ENCODE peak calls at places on chromosomes 12 and 14, in four cellular contexts. A is A549, G is K562, Z is GM12878. F is an unnamed sample.

GRCh38 chr14:101250948-101251811 is 310.1 kb upstream of the DIO3 start:
- DNase-seq in Z (no peak), G (no peak), A (no peak), F (no peak)

GRCh38 chr12:28130625-28131598 is 59.3 kb upstream of the CCDC91 start:
- DNase-seq in G (peak; percentile 96), A (peak; percentile 27), Z (no peak), F (peak; percentile 9)

GRCh38 chr14:68628605-68629310 is 164.1 kb downstream of the ZFP36L1 start:
- DNase-seq in G (no peak), Z (no peak), A (no peak), F (peak; percentile 19)

GRCh38 chr12:38374751-38375150 is 58.2 kb downstream of the ALG10B start:
- DNase-seq in Z (no peak), A (no peak), G (no peak), F (no peak)

GRCh38 chr12:115222220-115222619 is 538.2 kb upstream of the TBX3 start:
- DNase-seq in Z (no peak), A (no peak), G (no peak), F (peak; percentile 28)

GRCh38 chr14:105094193-105094907 is 29.1 kb upstream of the GPR132 start:
- DNase-seq in G (no peak), Z (no peak), A (no peak), F (no peak)

GRCh38 chr14:81453166-81453766 is 53.1 kb upstream of the STON2 start:
- DNase-seq in A (peak; percentile 41), Z (no peak), G (peak; percentile 70), F (peak; percentile 47)

GRCh38 chr12:113106361-113106760 is 29.2 kb downstream of the RASAL1 start:
- DNase-seq in A (no peak), Z (no peak), G (no peak), F (no peak)

GRCh38 chr14:95507701-95508103 is 8.7 kb downstream of the SYNE3 start:
- DNase-seq in A (no peak), Z (no peak), G (no peak), F (no peak)

GRCh38 chr12:69872804-69873203 is 47.8 kb downstream of the MYRFL start:
- DNase-seq in A (no peak), Z (no peak), G (no peak), F (no peak)

GRCh38 chr12:105141320-105141918 is 33.9 kb downstream of the WASHC4 start:
- DNase-seq in G (no peak), Z (no peak), A (no peak), F (no peak)

GRCh38 chr12:97452230-97452629 is 10.4 kb upstream of the RMST start:
- DNase-seq in Z (peak; percentile 44), G (no peak), A (no peak), F (no peak)

GRCh38 chr14:70268760-70269159 is 80.0 kb upstream of the SLC8A3 start:
- DNase-seq in Z (no peak), A (no peak), G (no peak), F (no peak)

DNA sequence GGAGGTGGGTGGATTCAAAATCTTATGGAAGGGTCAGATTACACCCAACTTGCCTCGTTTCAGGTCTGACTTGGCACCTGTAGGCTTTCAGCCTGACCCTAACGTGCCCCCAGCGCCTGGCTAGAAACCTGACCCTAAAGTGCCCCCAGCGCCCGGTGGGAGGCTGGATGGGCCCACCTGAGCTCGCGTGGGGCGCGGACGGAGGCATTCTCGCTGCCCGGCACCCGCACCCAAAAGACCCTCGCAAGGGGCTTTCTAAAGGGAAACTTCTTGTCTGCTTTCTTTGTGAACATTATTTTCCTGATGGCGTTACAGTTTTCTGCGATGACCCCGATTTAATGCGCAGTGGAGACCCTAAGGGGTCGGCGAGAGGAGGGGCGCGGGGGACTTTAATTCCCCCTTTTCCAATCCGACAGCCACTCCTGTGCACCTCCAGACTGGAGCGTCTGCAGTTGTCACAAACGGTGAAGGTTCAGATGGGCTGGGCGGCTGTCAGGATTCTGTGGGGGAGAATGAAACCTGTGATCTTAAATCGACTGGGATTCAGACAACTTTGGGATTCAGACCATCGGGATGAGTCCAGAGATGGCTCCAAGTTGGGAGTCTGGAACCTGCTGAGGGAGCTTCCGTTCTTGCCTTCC is 746 bp upstream of the HRK start:
- DNase-seq in Z (no peak), G (no peak), A (no peak), F (no peak)
- H3K4me3 ChIP-seq in Z (no peak overlapping the region), G (no peak overlapping the region), A (peak overlapping the region; percentile 47), F (peak overlapping the region; percentile 58)

DNA sequence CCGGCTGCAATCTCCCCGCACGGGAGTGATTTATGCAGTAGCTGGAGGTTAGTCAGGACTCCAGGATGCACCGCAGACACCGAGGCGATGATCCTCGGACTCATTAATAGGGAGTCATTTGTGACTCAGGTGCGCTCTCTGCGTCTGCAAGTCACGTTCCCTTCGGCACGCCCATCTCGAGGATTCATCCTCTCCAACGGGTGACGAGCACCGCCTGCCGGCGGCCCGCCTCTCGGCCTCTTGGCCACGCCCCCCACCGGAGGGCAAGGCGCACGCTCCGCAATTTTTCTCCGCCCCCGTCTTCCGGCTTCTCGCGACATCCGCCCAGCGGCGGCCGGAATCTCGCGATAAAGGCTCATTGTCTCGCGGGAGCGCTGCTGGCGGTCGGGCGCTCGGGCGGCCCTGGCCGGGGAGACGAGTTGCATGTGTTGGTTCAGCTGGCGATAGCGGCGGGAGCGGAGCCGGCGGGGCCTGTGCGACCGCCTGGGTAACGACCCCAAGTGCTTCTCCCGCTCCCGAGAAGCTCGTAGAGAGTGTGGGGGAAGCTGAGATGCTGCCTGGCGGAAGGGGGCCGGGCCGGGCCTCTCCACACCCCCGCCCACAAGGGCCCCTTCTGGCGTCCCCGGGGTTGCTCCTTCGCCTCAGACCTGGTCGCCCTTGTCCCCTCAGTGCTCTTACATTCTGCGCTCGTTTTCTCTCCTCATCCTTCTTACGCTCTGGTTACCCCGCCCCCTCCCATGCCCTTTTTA is at the start of gene DENR:
- DNase-seq in A (peak; percentile 98), Z (peak; percentile 91), G (peak; percentile 98), F (peak; percentile 93)
- TF ChIP-seq POLR2A in A (peak; percentile 80), Z (peak; percentile 96), G (peak; percentile 97), F (peak; percentile 92)

DNA sequence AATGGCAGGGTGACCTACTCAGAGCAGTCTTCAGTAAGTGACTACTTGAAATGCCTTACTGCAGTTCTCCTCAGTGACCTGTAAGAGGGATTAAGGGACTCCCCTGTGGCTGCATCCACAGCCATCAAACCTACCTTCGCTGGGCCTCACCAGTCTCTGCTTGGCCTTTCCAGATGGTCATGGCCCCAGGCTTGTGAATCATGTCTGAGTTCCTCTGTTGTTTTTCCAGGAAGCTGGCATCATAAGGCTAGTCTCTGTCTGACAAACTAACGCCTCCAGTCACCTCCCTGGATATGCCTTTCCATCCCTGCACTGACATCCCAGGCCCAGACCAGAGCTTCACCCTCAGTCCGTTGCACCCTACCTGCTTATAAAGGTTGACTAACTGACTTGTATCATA is 14.0 kb downstream of the RNASE2 start:
- DNase-seq in G (no peak), Z (no peak), A (no peak), F (no peak)
- TF ChIP-seq ESRRA in G (no peak), Z (no peak), A (no peak), F (no peak)

GRCh38 chr14:44979273-44979672 is 17.3 kb downstream of the TOGARAM1 start:
- DNase-seq in A (no peak), Z (no peak), G (no peak), F (no peak)
- H3K4me3 ChIP-seq in A (no peak overlapping the region), Z (no peak overlapping the region), G (no peak overlapping the region), F (no peak overlapping the region)

GRCh38 chr14:63214417-63215196 is 10.4 kb downstream of the RHOJ start:
- DNase-seq in Z (no peak), G (no peak), A (no peak), F (no peak)
- TF ChIP-seq POLR2A in Z (no peak), G (no peak), A (no peak), F (no peak)

DNA sequence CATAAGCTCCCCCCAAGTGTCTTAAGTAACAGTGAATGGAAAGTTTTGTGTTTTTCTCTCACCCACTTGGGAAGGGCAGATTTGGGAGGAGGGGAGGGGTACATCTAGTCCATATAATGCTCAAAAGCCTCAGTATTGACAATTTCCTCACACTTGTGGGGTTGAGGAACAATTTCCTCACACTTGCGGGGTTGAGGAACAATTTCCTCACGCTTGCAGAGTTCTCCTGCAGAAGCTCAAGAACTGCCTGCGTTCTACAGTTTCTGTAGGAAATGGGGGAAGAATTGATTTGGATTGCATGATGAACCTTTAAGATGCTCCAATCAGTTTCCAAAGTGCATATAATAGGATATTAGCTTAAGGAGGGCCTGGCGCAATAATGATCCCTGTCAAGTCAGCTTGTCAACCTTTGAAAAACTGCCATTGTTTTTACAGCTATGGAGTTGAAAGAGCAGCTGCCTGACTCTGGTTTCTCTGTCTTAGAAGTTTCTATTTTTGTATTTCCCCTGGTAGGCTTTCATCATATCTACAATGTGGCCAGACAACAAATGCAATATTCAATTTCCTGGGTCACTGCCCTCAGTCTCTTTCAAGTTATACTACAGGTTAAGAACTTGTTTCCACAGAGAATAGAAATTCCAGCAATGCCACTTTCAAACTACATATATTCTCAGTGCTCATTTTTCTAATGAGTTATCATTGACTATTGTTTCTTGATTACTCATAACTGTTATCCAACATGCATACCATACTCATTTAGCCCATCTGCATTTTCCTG is 66.5 kb downstream of the PLEKHG7 start:
- DNase-seq in Z (no peak), A (no peak), G (no peak), F (no peak)
- TF ChIP-seq ESRRA in Z (no peak), A (no peak), G (no peak), F (no peak)